ENCODE peak calls at places on chromosome 1, in six cellular contexts. I, O, A, H, R and B are unnamed samples.

GRCh38 chr1:111758373-111758772 is 2.7 kb downstream of the DDX20 start:
- DNase-seq in I (peak), R (no peak), A (no peak), O (no peak), H (no peak), B (no peak)

GRCh38 chr1:42962641-42963377 is 4.1 kb upstream of the SLC2A1 start:
- DNase-seq in H (no peak), O (no peak), R (no peak), I (no peak), A (no peak), B (no peak)

GRCh38 chr1:88698140-88698539 is 14.1 kb downstream of the PKN2 start:
- DNase-seq in O (no peak), R (no peak), I (no peak), H (no peak), A (no peak), B (no peak)

GRCh38 chr1:2229032-2229920 is 1.2 kb downstream of the SKI start:
- DNase-seq in O (peak), A (peak), H (peak), R (no peak), I (peak), B (peak)

GRCh38 chr1:68111804-68112436 is 61.5 kb upstream of the DIRAS3 start:
- DNase-seq in H (peak), O (peak), A (no peak), I (peak), R (peak), B (peak)

GRCh38 chr1:16356867-16357266 is 4.6 kb upstream of the FBXO42 start:
- DNase-seq in R (no peak), H (no peak), I (no peak), A (no peak), O (no peak), B (no peak)

GRCh38 chr1:148315081-148315811 is 163.2 kb upstream of the NBPF11 start:
- DNase-seq in A (no peak), H (no peak), I (no peak), O (no peak), R (no peak), B (no peak)

GRCh38 chr1:118110580-118110979 is 74.4 kb downstream of the SPAG17 start:
- DNase-seq in H (no peak), I (peak), R (no peak), O (no peak), A (no peak), B (no peak)

GRCh38 chr1:116943438-116943837 is 33.7 kb downstream of the PTGFRN start:
- DNase-seq in H (no peak), R (no peak), O (no peak), A (no peak), I (no peak), B (no peak)

GRCh38 chr1:173481195-173481772 is 4.1 kb downstream of the PRDX6 start:
- DNase-seq in I (peak), A (no peak), H (no peak), O (no peak), R (no peak), B (no peak)

GRCh38 chr1:166956872-166957271 is 18.5 kb downstream of the ILDR2 start:
- DNase-seq in H (no peak), I (no peak), R (no peak), A (no peak), O (no peak), B (no peak)